ENCODE peak calls at places on chromosome 16, in eight cellular contexts. G is IMR-90, R is uterus, K is gastrocnemius medialis, B is tibial nerve, S is sigmoid colon, A is heart left ventricle, X is HCT116. P is an unnamed sample.

GRCh38 chr16:87352818-87353217 is 30.8 kb downstream of the FBXO31 start:
- DNase-seq in B (no peak), K (no peak), G (no peak), R (no peak), A (no peak), X (no peak), S (no peak), P (no peak)

GRCh38 chr16:68417711-68418301 is 30.5 kb downstream of the SMPD3 start:
- DNase-seq in G (no peak), A (no peak), R (no peak), X (no peak), B (no peak), S (no peak), K (no peak), P (peak; percentile 85)

GRCh38 chr16:74865922-74866598 is 91.4 kb upstream of the FA2H start:
- DNase-seq in G (no peak), X (no peak), K (no peak), B (no peak), R (no peak), S (no peak), A (no peak), P (no peak)

GRCh38 chr16:81532491-81533174 is 88.0 kb downstream of the CMIP start:
- DNase-seq in K (no peak), B (no peak), G (no peak), S (no peak), R (no peak), A (no peak), X (no peak), P (peak; percentile 56)

GRCh38 chr16:53121666-53122065 is 66.9 kb downstream of the CHD9 start:
- DNase-seq in G (no peak), B (peak; percentile 20), X (no peak), S (no peak), K (no peak), A (no peak), R (no peak), P (no peak)

GRCh38 chr16:22671301-22672076 is 142.5 kb upstream of the HS3ST2 start:
- DNase-seq in G (peak; percentile 18), R (no peak), A (no peak), K (no peak), X (no peak), B (no peak), S (peak; percentile 54), P (no peak)

GRCh38 chr16:73056383-73056782 is 8.5 kb upstream of the ZFHX3 start:
- DNase-seq in A (no peak), G (no peak), B (no peak), X (no peak), K (no peak), S (no peak), R (no peak), P (no peak)

GRCh38 chr16:83733301-83733700 is 74.5 kb upstream of the HSBP1 start:
- DNase-seq in S (no peak), K (no peak), A (peak; percentile 50), X (no peak), R (no peak), B (no peak), G (peak; percentile 68), P (no peak)

GRCh38 chr16:79380990-79381389 is 219.5 kb downstream of the MAF start:
- DNase-seq in A (no peak), R (no peak), G (no peak), X (no peak), K (no peak), B (no peak), S (no peak), P (no peak)

GRCh38 chr16:72658888-72659717 is 388.8 kb downstream of the ZFHX3 start:
- DNase-seq in G (peak; percentile 52), S (no peak), X (no peak), K (no peak), R (no peak), B (no peak), A (no peak), P (no peak)

GRCh38 chr16:75225092-75225491 is 6.3 kb downstream of the CTRB1 start:
- DNase-seq in R (peak; percentile 17), K (no peak), B (no peak), G (peak; percentile 26), S (no peak), A (no peak), X (no peak), P (peak; percentile 72)

GRCh38 chr16:14215941-14216340 is 144.8 kb downstream of the MRTFB start:
- DNase-seq in K (no peak), B (no peak), R (no peak), G (no peak), X (no peak), S (no peak), A (no peak), P (no peak)

GRCh38 chr16:15498427-15499175 is 64.2 kb downstream of the BMERB1 start:
- DNase-seq in G (peak; percentile 71), S (no peak), B (no peak), K (no peak), A (no peak), X (no peak), R (no peak), P (no peak)

GRCh38 chr16:64657316-64658011 is 464.4 kb downstream of the CDH11 start:
- DNase-seq in R (no peak), B (no peak), A (no peak), S (no peak), G (peak; percentile 37), K (no peak), X (no peak), P (no peak)

GRCh38 chr16:64993464-64993863 is 128.4 kb downstream of the CDH11 start:
- DNase-seq in X (no peak), R (no peak), B (no peak), G (no peak), A (no peak), S (no peak), K (no peak), P (no peak)

GRCh38 chr16:76756951-76757350 is 434.0 kb upstream of the MON1B start:
- DNase-seq in K (no peak), X (no peak), G (no peak), R (no peak), B (no peak), S (no peak), A (no peak), P (no peak)

GRCh38 chr16:71201054-71201453 is 29.5 kb downstream of the HYDIN start:
- DNase-seq in B (no peak), A (no peak), S (no peak), R (no peak), K (no peak), X (no peak), G (no peak), P (no peak)

GRCh38 chr16:87062569-87063442 is 254.4 kb downstream of the C16orf95 start:
- DNase-seq in G (peak; percentile 67), A (peak; percentile 77), S (peak; percentile 5), B (peak; percentile 87), X (peak; percentile 62), K (peak; percentile 45), R (no peak), P (peak; percentile 73)

GRCh38 chr16:84641643-84642358 is 6.5 kb upstream of the KLHL36 start:
- DNase-seq in A (no peak), X (no peak), K (no peak), G (no peak), R (no peak), S (no peak), B (no peak), P (no peak)

GRCh38 chr16:15539197-15539596 is 103.8 kb downstream of the MARF1 start:
- DNase-seq in R (no peak), G (no peak), S (no peak), A (no peak), B (no peak), K (no peak), X (peak; percentile 43), P (no peak)

GRCh38 chr16:72673118-72673517 is 374.8 kb downstream of the ZFHX3 start:
- DNase-seq in X (no peak), A (no peak), B (no peak), G (peak; percentile 4), R (no peak), K (no peak), S (no peak), P (no peak)

GRCh38 chr16:72924487-72924886 is 123.4 kb downstream of the ZFHX3 start:
- DNase-seq in A (no peak), B (no peak), G (no peak), K (no peak), X (no peak), R (no peak), S (peak; percentile 34), P (no peak)

GRCh38 chr16:35146723-35147458 is 1687.5 kb downstream of the TP53TG3F start:
- DNase-seq in B (no peak), G (no peak), S (no peak), R (no peak), A (no peak), X (no peak), K (no peak), P (no peak)

DNA sequence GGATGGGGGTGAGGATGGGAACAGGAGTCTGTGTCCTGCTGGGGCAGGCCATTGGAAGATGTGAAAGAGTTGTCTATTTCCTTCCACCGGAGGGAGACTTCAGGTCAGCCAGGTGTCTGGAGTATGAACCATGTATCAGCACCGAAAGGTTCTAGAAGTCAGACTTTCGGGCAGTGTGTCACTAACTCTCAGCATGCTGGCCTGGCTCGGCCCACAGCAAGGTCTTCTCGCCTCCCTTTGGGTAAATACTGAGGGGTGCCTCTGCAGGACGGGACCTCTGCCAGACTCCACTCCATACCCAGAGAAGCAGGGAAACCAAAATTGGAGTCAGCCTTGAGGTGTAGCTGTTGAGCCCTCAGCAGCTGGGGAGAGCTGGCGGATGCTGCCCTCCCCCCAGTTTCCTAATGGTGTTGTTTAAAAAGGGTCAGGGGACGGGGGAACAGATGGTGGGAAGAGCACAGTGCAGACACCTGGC is 507 bp downstream of the CIITA start:
- DNase-seq in B (no peak), G (no peak), R (no peak), A (no peak), X (no peak), K (no peak), S (no peak), P (no peak)
- H3K27me3 ChIP-seq in B (no peaks in the 10 kb centered on the region), G (peaks cover 44% of the 10 kb centered on the region), R (no peaks in the 10 kb centered on the region), A (peaks cover 8% of the 10 kb centered on the region), X (peaks cover 15% of the 10 kb centered on the region), K (no peaks in the 10 kb centered on the region), S (peaks cover 3% of the 10 kb centered on the region), P (no peaks in the 10 kb centered on the region)

GRCh38 chr16:30377812-30378235 is 3.2 kb downstream of the MYL11 start:
- DNase-seq in S (peak; percentile 98), R (peak; percentile 95), X (peak; percentile 85), A (peak; percentile 98), B (peak; percentile 97), K (peak; percentile 91), G (peak; percentile 85), P (peak; percentile 87)
- TF ChIP-seq POLR2A in S (peak; percentile 82), R (peak; percentile 81), X (peak; percentile 63), A (peak; percentile 39), B (peak; percentile 82), K (peak; percentile 72), G (peak; percentile 85), P (peak; percentile 80)

DNA sequence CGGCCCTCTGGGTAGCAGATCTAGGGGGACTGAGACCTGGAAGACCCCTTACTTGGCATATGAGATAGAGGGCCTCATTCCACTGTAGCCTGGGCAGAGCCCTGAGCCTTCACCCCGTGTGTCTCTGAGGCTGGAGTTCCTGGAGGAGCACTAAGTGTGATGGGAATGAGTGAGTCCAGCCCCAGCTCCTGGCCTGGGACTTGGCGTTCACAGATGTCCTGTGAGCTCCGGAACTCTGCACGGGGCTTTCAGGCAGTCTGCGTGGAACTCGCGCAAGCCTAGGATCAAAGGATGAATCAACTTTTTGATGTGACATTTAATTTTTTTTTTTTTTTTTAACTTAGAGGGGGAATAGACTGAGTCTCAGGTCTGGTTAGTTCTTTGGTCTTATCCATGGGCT is 1.8 kb downstream of the NKD1 start:
- DNase-seq in R (peak; percentile 37), K (no peak), A (no peak), X (no peak), B (no peak), S (peak; percentile 78), G (no peak), P (no peak)
- H3K27me3 ChIP-seq in R (no peaks in the 10 kb centered on the region), K (peaks cover 16% of the 10 kb centered on the region), A (peaks cover 16% of the 10 kb centered on the region), X (peaks cover 3% of the 10 kb centered on the region), B (no peaks in the 10 kb centered on the region), S (no peaks in the 10 kb centered on the region), G (peaks cover 61% of the 10 kb centered on the region), P (no peaks in the 10 kb centered on the region)

GRCh38 chr16:66141885-66142284 is 224.6 kb upstream of the CDH5 start:
- DNase-seq in S (no peak), G (no peak), A (no peak), K (no peak), R (no peak), X (no peak), B (no peak), P (no peak)
- TF ChIP-seq POLR2A in S (no peak), G (no peak), A (no peak), K (no peak), R (no peak), X (no peak), B (no peak), P (no peak)

P was measured in body of pancreas.